ENCODE peak calls at places on chromosome 17, in eight cellular contexts. L, X, I, S, D, A, M and P are unnamed samples.

GRCh38 chr17:21425321-21425720 is 49.2 kb downstream of the KCNJ12 start:
- DNase-seq in L (no peak), X (no peak), I (no peak), S (no peak), D (no peak), A (no peak), M (no peak), P (no peak)

GRCh38 chr17:68600881-68601564 is at the start of gene FAM20A:
- DNase-seq in L (peak), X (peak), I (peak), S (no peak), D (no peak), A (peak), M (peak), P (peak)

GRCh38 chr17:59456923-59457615 is 108.3 kb upstream of the DHX40 start:
- DNase-seq in L (no peak), X (no peak), I (no peak), S (no peak), D (no peak), A (no peak), M (no peak), P (no peak)

GRCh38 chr17:61306003-61306402 is 93.6 kb upstream of the TBX2 start:
- DNase-seq in L (no peak), X (no peak), I (no peak), S (peak), D (no peak), A (no peak), M (no peak), P (no peak)

GRCh38 chr17:67518881-67519280 is 141.8 kb downstream of the PITPNC1 start:
- DNase-seq in L (no peak), X (no peak), I (no peak), S (peak), D (no peak), A (no peak), M (no peak), P (no peak)

GRCh38 chr17:21357696-21358095 is 18.5 kb upstream of the KCNJ12 start:
- DNase-seq in L (no peak), X (no peak), I (no peak), S (no peak), D (no peak), A (no peak), M (no peak), P (no peak)

GRCh38 chr17:67200727-67201301 is 44.2 kb downstream of the HELZ start:
- DNase-seq in L (no peak), X (no peak), I (no peak), S (peak), D (peak), A (no peak), M (no peak), P (peak)

GRCh38 chr17:44002141-44002848 is 2.1 kb upstream of the NAGS start:
- DNase-seq in L (no peak), X (no peak), I (no peak), S (peak), D (peak), A (no peak), M (no peak), P (peak)

GRCh38 chr17:57870283-57870635 is 20.4 kb upstream of the MRPS23 start:
- DNase-seq in L (no peak), X (no peak), I (no peak), S (peak), D (no peak), A (no peak), M (no peak), P (no peak)

GRCh38 chr17:59439711-59440110 is 108.3 kb downstream of the YPEL2 start:
- DNase-seq in L (no peak), X (no peak), I (no peak), S (no peak), D (no peak), A (no peak), M (no peak), P (peak)

GRCh38 chr17:1490643-1491405 is 1.7 kb downstream of the MYO1C start:
- DNase-seq in L (peak), X (peak), I (no peak), S (peak), D (no peak), A (peak), M (peak), P (no peak)

GRCh38 chr17:6162216-6162615 is 92.0 kb downstream of the WSCD1 start:
- DNase-seq in L (no peak), X (no peak), I (no peak), S (no peak), D (no peak), A (no peak), M (no peak), P (no peak)

GRCh38 chr17:18227635-18228034 is 2.2 kb downstream of the LLGL1 start:
- DNase-seq in L (no peak), X (no peak), I (no peak), S (no peak), D (no peak), A (no peak), M (no peak), P (no peak)

GRCh38 chr17:33140413-33141099 is 148.9 kb downstream of the SPACA3 start:
- DNase-seq in L (no peak), X (no peak), I (no peak), S (no peak), D (no peak), A (no peak), M (no peak), P (no peak)

GRCh38 chr17:77892469-77893143 is 65.9 kb upstream of the TNRC6C start:
- DNase-seq in L (no peak), X (no peak), I (no peak), S (no peak), D (no peak), A (no peak), M (no peak), P (no peak)

GRCh38 chr17:65261152-65261551 is 124.0 kb downstream of the RGS9 start:
- DNase-seq in L (no peak), X (no peak), I (no peak), S (no peak), D (no peak), A (no peak), M (no peak), P (no peak)

GRCh38 chr17:78497115-78497540 is 80.1 kb downstream of the DNAH17 start:
- DNase-seq in L (peak), X (peak), I (no peak), S (peak), D (peak), A (peak), M (peak), P (peak)

GRCh38 chr17:63477471-63478440 is 895 bp downstream of the ACE start:
- DNase-seq in L (peak), X (no peak), I (no peak), S (no peak), D (no peak), A (no peak), M (no peak), P (no peak)

GRCh38 chr17:63475491-63476412 is 1.1 kb upstream of the ACE start:
- DNase-seq in L (no peak), X (no peak), I (no peak), S (no peak), D (no peak), A (no peak), M (no peak), P (no peak)

GRCh38 chr17:63476494-63476856 is 386 bp upstream of the ACE start:
- DNase-seq in L (peak), X (no peak), I (no peak), S (no peak), D (no peak), A (no peak), M (no peak), P (no peak)

GRCh38 chr17:63474914-63475460 is 1.9 kb upstream of the ACE start:
- DNase-seq in L (peak), X (no peak), I (no peak), S (no peak), D (no peak), A (no peak), M (no peak), P (no peak)

DNA sequence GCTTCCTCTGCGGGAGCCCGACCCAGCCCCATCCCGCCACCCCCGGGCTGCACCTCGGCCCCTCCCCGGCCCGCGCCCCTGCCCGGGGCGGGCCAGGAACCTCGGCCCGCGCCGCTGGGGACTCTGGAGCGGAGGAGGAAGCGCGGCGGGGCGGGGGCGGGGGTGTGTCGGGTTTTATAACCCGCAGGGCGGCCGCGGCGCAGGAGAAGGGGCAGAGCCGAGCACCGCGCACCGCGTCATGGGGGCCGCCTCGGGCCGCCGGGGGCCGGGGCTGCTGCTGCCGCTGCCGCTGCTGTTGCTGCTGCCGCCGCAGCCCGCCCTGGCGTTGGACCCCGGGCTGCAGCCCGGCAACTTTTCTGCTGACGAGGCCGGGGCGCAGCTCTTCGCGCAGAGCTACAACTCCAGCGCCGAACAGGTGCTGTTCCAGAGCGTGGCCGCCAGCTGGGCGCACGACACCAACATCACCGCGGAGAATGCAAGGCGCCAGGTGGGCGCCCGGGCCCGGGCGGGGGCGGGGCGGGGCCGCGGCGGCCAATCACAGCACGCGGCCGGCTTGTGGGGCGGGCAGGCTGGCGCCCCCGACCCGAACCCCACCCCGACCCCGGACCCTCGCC is at the start of gene ACE:
- DNase-seq in L (peak), X (no peak), I (no peak), S (no peak), D (no peak), A (no peak), M (no peak), P (peak)
- TF ChIP-seq CTCF in L (no peak), X (no peak), I (no peak), S (no peak), D (no peak), A (no peak), M (no peak), P (no peak)

GRCh38 chr17:250487-251300 is 69.2 kb upstream of the DOC2B start:
- DNase-seq in L (no peak), X (peak), I (no peak), S (no peak), D (no peak), A (no peak), M (no peak), P (no peak)
- H3K4me3 ChIP-seq in L (no peak), X (no peak), I (no peak), S (no peak), D (no peak), A (no peak), M (no peak), P (no peak)

DNA sequence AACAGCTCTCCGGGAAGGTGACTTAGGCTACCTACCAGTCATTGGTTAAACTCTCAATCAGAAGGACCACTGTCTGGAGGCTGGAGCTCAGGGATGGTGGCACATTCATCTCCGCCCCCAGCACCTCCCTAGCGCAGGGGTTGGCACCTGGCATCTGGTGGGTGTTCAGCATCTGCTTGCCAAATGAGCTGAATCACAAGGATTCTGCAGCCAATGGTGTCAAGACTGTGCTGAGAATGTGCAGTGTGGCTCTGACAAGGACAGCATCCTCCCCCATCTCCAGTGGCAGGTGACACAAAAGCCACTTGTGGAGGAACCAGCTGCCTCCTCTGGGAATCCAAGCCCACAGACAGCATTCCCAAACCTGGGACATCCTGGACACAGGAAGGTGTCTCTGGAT is 35.2 kb downstream of the PLXDC1 start:
- DNase-seq in L (no peak), X (no peak), I (no peak), S (no peak), D (no peak), A (no peak), M (no peak), P (no peak)
- TF ChIP-seq CTCF in L (no peak), X (no peak), I (no peak), S (no peak), D (no peak), A (no peak), M (no peak), P (no peak)

GRCh38 chr17:14038206-14038605 is 31.1 kb upstream of the COX10 start:
- DNase-seq in L (no peak), X (no peak), I (no peak), S (no peak), D (peak), A (no peak), M (no peak), P (peak)
- H3K4me3 ChIP-seq in L (no peak), X (no peak), I (no peak), S (no peak), D (no peak), A (no peak), M (no peak), P (no peak)

DNA sequence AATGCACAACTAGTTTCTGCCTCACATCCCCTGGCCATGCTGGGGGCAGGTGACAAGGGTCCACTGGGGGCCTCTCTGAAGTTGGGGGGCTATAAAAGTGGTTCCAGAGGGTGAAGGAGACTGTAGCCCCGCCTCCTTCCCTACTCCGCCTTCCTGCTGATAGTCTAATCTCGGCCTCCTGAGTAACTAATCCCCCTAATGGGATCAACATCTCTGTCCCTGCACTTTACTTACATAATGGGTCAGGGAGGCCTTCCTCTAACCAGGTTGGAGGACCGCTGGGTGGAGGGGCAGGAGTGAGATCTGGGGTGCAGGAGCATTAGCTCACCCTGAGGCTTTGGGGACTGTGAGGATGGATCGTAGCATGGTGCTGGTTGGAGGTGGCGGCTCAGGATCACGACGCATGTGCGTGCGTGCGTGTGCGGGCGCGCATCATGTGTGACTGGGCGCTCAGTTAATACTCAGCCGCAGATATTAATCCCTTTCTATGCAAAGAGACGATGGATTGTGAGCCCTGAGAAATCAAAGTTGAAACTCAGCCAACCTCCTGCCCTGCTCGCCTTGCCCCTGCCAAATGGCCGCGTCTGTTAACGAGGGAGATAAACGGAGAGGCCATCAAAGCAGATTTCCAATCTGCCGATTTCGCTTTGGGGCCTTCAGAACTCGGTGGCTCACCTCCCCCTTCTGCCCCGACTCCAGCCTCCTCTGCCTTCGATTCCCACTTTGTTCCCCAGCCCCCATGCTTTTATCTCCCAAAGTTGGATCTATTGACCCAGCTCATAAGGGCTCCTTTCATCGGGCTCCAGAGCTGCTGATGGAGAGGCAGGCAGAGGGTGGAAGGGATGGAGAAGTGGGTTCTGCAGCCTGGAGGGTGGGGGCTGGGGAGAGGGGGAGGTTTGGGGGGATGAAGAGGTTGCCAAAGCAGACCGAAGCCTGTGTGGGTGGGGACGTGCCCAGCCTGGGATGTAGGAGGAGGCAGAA is 107.3 kb downstream of the SDK2 start:
- DNase-seq in L (no peak), X (no peak), I (no peak), S (no peak), D (no peak), A (no peak), M (no peak), P (no peak)
- TF ChIP-seq CTCF in L (no peak), X (no peak), I (no peak), S (no peak), D (no peak), A (no peak), M (no peak), P (no peak)

GRCh38 chr17:7548585-7549400 is at the start of gene TNFSF12:
- DNase-seq in L (peak), X (peak), I (no peak), S (no peak), D (no peak), A (peak), M (peak), P (peak)
- H3K4me3 ChIP-seq in L (peak), X (peak), I (peak), S (peak), D (peak), A (peak), M (peak), P (peak)